ENCODE peak calls at places on chromosomes 1 and 21, in six cellular contexts. F is NCI-H748 treated with DMSO at 0.1 percent for 48 hours, A is colonic mucosa, L is left colon, K is B cell, I is NCI-H1105. T is an unnamed sample.

GRCh38 chr1:110087812-110088738 is 17.6 kb upstream of the ALX3 start:
- DNase-seq in F (peak), A (peak), L (peak), K (peak), I (peak), T (peak)

GRCh38 chr1:4654764-4655673 is 610 bp downstream of the AJAP1 start:
- DNase-seq in F (no peak), A (no peak), L (no peak), K (peak), I (peak), T (no peak)

GRCh38 chr1:228087771-228088251 is 5.3 kb downstream of the ARF1 start:
- DNase-seq in F (no peak), A (no peak), L (no peak), K (no peak), I (no peak), T (no peak)

GRCh38 chr1:26538480-26539412 is 9.2 kb downstream of the RPS6KA1 start:
- DNase-seq in F (no peak), A (peak), L (peak), K (no peak), I (no peak), T (no peak)

GRCh38 chr1:233113009-233113712 is 162.8 kb downstream of the NTPCR start:
- DNase-seq in F (no peak), A (peak), L (peak), K (no peak), I (no peak), T (peak)

GRCh38 chr1:6635910-6636760 is 11.5 kb downstream of the THAP3 start:
- DNase-seq in F (no peak), A (no peak), L (no peak), K (no peak), I (no peak), T (no peak)

GRCh38 chr1:154935749-154936415 is 637 bp downstream of the PMVK start:
- DNase-seq in F (no peak), A (no peak), L (peak), K (no peak), I (no peak), T (no peak)

GRCh38 chr1:239909894-239910293 is 181.8 kb upstream of the FMN2 start:
- DNase-seq in F (no peak), A (no peak), L (no peak), K (no peak), I (no peak), T (no peak)

GRCh38 chr21:39137248-39138186 is 45.7 kb downstream of the PSMG1 start:
- DNase-seq in F (no peak), A (no peak), L (no peak), K (no peak), I (no peak), T (no peak)

GRCh38 chr1:31617218-31617916 is at the start of gene HCRTR1:
- DNase-seq in F (no peak), A (no peak), L (no peak), K (no peak), I (no peak), T (no peak)

GRCh38 chr1:166121010-166121409 is 45.8 kb downstream of the FAM78B start:
- DNase-seq in F (no peak), A (no peak), L (no peak), K (no peak), I (no peak), T (no peak)

GRCh38 chr1:104238991-104239390 is 489.3 kb downstream of the AMY1C start:
- DNase-seq in F (no peak), A (no peak), L (no peak), K (no peak), I (no peak), T (no peak)

GRCh38 chr1:194024659-194025058 is 838.2 kb upstream of the B3GALT2 start:
- DNase-seq in F (no peak), A (no peak), L (no peak), K (no peak), I (no peak), T (peak)

GRCh38 chr1:208921259-208921658 is 662.3 kb upstream of the CAMK1G start:
- DNase-seq in F (no peak), A (no peak), L (no peak), K (no peak), I (no peak), T (no peak)

GRCh38 chr1:27789511-27790154 is 16.6 kb downstream of the STX12 start:
- DNase-seq in F (no peak), A (no peak), L (no peak), K (no peak), I (no peak), T (no peak)

GRCh38 chr1:6866825-6867224 is 81.6 kb downstream of the CAMTA1 start:
- DNase-seq in F (no peak), A (no peak), L (no peak), K (no peak), I (no peak), T (no peak)

GRCh38 chr1:7579831-7580804 is 191.0 kb upstream of the VAMP3 start:
- DNase-seq in F (no peak), A (no peak), L (no peak), K (no peak), I (no peak), T (no peak)

GRCh38 chr1:179226749-179227148 is 2.7 kb downstream of the ABL2 start:
- DNase-seq in F (no peak), A (no peak), L (no peak), K (no peak), I (no peak), T (no peak)

GRCh38 chr1:241408170-241408569 is 51.2 kb upstream of the RGS7 start:
- DNase-seq in F (peak), A (no peak), L (no peak), K (peak), I (no peak), T (no peak)

GRCh38 chr1:231690072-231690471 is 63.5 kb downstream of the DISC1 start:
- DNase-seq in F (no peak), A (no peak), L (no peak), K (peak), I (no peak), T (peak)

GRCh38 chr1:87956072-87956471 is 627.4 kb downstream of the LMO4 start:
- DNase-seq in F (no peak), A (no peak), L (no peak), K (no peak), I (no peak), T (no peak)

GRCh38 chr1:117364240-117364639 is 3.0 kb upstream of the MAN1A2 start:
- DNase-seq in F (no peak), A (no peak), L (no peak), K (no peak), I (no peak), T (no peak)

GRCh38 chr1:5424802-5425201 is 567.4 kb downstream of the NPHP4 start:
- DNase-seq in F (peak), A (no peak), L (no peak), K (no peak), I (peak), T (no peak)

GRCh38 chr1:114359791-114360190 is 151.2 kb downstream of the TRIM33 start:
- DNase-seq in F (no peak), A (no peak), L (no peak), K (no peak), I (no peak), T (no peak)

GRCh38 chr1:18473195-18473815 is 7.4 kb upstream of the KLHDC7A start:
- DNase-seq in F (no peak), A (no peak), L (no peak), K (no peak), I (no peak), T (no peak)